ENCODE peak calls at places on chromosomes 13 and 19, in five cellular contexts. E, H, P, K and Y are unnamed samples.

GRCh38 chr13:100657881-100658315 is 16.7 kb downstream of the TMTC4 start:
- DNase-seq in E (no peak), K (no peak), P (no peak), H (no peak), Y (no peak)

GRCh38 chr13:107721436-107721835 is 493.9 kb downstream of the LIG4 start:
- DNase-seq in E (no peak), H (no peak), P (no peak), K (no peak), Y (no peak)

GRCh38 chr13:36872621-36873020 is 47.4 kb downstream of the SMAD9 start:
- DNase-seq in K (no peak), P (no peak), E (no peak), H (peak; percentile 26), Y (peak; percentile 21)

GRCh38 chr13:96817336-96817941 is 176.8 kb downstream of the OXGR1 start:
- DNase-seq in K (no peak), E (no peak), H (no peak), P (peak; percentile 50), Y (no peak)

GRCh38 chr19:33905937-33906577 is 109.4 kb downstream of the KCTD15 start:
- DNase-seq in E (no peak), K (peak; percentile 80), P (peak; percentile 57), H (peak; percentile 75), Y (peak; percentile 31)

GRCh38 chr13:47117268-47117667 is 220.4 kb upstream of the HTR2A start:
- DNase-seq in E (no peak), K (no peak), P (peak; percentile 68), H (no peak), Y (no peak)

GRCh38 chr19:53865918-53866696 is 1.6 kb upstream of the MYADM start:
- DNase-seq in H (peak; percentile 83), P (peak; percentile 82), E (peak; percentile 74), K (peak; percentile 81), Y (peak; percentile 57)

GRCh38 chr19:56105090-56105701 is 15.9 kb downstream of the ZNF787 start:
- DNase-seq in E (peak; percentile 34), H (peak; percentile 72), P (peak; percentile 49), K (peak; percentile 51), Y (peak; percentile 85)

GRCh38 chr19:40584007-40584406 is 7.3 kb downstream of the SHKBP1 start:
- DNase-seq in H (no peak), K (no peak), P (peak; percentile 56), E (no peak), Y (no peak)

GRCh38 chr13:23620211-23620610 is 50.0 kb downstream of the TNFRSF19 start:
- DNase-seq in H (no peak), K (no peak), P (no peak), E (no peak), Y (no peak)

GRCh38 chr13:33838567-33839131 is 20.7 kb downstream of the RFC3 start:
- DNase-seq in H (no peak), P (no peak), E (no peak), K (no peak), Y (no peak)

GRCh38 chr13:23956106-23956505 is 58.8 kb upstream of the C1QTNF9B start:
- DNase-seq in E (peak; percentile 75), K (no peak), H (no peak), P (peak; percentile 93), Y (no peak)

GRCh38 chr19:41356984-41357739 is 3.4 kb upstream of the TGFB1 start:
- DNase-seq in P (no peak), K (no peak), E (no peak), H (no peak), Y (no peak)

GRCh38 chr13:79398169-79398568 is 7.9 kb downstream of the RBM26 start:
- DNase-seq in P (no peak), E (no peak), K (no peak), H (no peak), Y (no peak)

GRCh38 chr13:41344358-41344757 is 33.3 kb downstream of the NAA16 start:
- DNase-seq in H (no peak), K (no peak), E (no peak), P (no peak), Y (no peak)

GRCh38 chr13:42893346-42893745 is 98.7 kb downstream of the EPSTI1 start:
- DNase-seq in H (no peak), P (peak; percentile 21), K (no peak), E (no peak), Y (no peak)

GRCh38 chr13:38417727-38418126 is 68.1 kb downstream of the UFM1 start:
- DNase-seq in P (peak; percentile 73), E (no peak), H (no peak), K (no peak), Y (no peak)

GRCh38 chr19:31436121-31436776 is 87.0 kb upstream of the TSHZ3 start:
- DNase-seq in K (no peak), E (no peak), P (no peak), H (no peak), Y (no peak)

GRCh38 chr13:108996430-108996829 is 367.0 kb downstream of the MYO16 start:
- DNase-seq in E (no peak), P (no peak), K (no peak), H (no peak), Y (no peak)

GRCh38 chr19:55069859-55070225 is 5.8 kb upstream of the EPS8L1 start:
- DNase-seq in P (no peak), E (no peak), H (no peak), K (no peak), Y (no peak)

GRCh38 chr19:37243206-37243632 is 25.2 kb downstream of the ZNF383 start:
- DNase-seq in K (no peak), E (no peak), H (no peak), P (no peak), Y (no peak)

GRCh38 chr13:106573855-106574254 is 5.9 kb upstream of the ARGLU1 start:
- DNase-seq in H (peak; percentile 55), E (no peak), P (no peak), K (peak; percentile 32), Y (peak; percentile 52)

GRCh38 chr13:113527272-113527958 is 36.9 kb upstream of the DCUN1D2 start:
- DNase-seq in E (no peak), H (no peak), P (no peak), K (no peak), Y (no peak)

GRCh38 chr13:113531041-113531873 is 40.7 kb upstream of the DCUN1D2 start:
- DNase-seq in K (no peak), E (no peak), H (no peak), P (no peak), Y (peak; percentile 10)

GRCh38 chr13:113528798-113529180 is 38.3 kb upstream of the DCUN1D2 start:
- DNase-seq in P (no peak), E (no peak), H (no peak), K (no peak), Y (no peak)

GRCh38 chr13:113526466-113527220 is 36.1 kb upstream of the DCUN1D2 start:
- DNase-seq in K (no peak), E (no peak), P (no peak), H (no peak), Y (no peak)

DNA sequence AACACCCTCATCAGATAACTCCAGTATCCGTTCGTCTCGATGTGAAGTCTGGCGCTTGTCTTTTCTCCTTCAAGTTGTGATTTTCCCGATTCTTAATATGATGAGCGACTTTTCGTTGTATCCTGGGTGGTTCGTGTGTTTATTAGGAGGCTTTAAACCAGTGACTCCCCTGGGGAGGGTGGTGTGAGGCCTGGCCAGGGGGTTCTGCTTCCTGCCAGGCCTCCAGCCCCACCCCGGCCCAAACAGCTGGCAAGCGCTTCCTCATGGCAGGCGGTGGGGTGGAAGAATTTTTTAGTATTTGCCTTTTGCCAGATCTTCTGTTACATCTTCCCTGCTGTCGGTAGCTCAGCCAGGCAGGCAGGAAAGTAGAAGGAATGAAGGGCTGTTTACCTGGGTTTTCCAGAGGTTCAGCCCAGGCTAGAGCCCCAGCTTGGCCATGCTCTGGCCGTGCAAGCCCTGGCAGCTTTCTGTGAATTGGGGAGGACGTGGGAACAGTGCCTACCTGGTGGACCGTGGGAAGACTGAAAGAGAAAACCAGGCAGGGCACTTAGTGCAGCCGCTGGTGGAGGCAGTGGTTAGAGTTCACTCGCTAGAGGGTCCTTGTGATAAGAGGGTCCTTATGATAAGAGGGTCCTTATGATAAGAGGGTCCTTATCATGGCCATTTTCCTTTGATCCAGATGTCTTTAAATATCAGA is 37.7 kb upstream of the DCUN1D2 start:
- DNase-seq in P (no peak), H (no peak), E (no peak), K (no peak), Y (no peak)
- H3K36me3 ChIP-seq in P (peaks cover 4% of the 10 kb centered on the region), H (peaks cover 69% of the 10 kb centered on the region), E (peaks cover 19% of the 10 kb centered on the region), K (peaks cover 86% of the 10 kb centered on the region), Y (no peaks in the 10 kb centered on the region)

GRCh38 chr19:16206637-16207036 is 8.9 kb downstream of the AP1M1 start:
- DNase-seq in K (no peak), P (no peak), H (no peak), E (no peak), Y (no peak)

GRCh38 chr19:16207063-16207462 is 9.4 kb downstream of the AP1M1 start:
- DNase-seq in H (no peak), E (no peak), K (no peak), P (no peak), Y (no peak)

GRCh38 chr19:16205205-16206045 is 7.7 kb downstream of the AP1M1 start:
- DNase-seq in H (peak; percentile 13), E (no peak), K (no peak), P (no peak), Y (peak; percentile 31)

GRCh38 chr19:16207490-16208025 is 9.8 kb downstream of the AP1M1 start:
- DNase-seq in E (no peak), P (no peak), H (no peak), K (no peak), Y (no peak)

DNA sequence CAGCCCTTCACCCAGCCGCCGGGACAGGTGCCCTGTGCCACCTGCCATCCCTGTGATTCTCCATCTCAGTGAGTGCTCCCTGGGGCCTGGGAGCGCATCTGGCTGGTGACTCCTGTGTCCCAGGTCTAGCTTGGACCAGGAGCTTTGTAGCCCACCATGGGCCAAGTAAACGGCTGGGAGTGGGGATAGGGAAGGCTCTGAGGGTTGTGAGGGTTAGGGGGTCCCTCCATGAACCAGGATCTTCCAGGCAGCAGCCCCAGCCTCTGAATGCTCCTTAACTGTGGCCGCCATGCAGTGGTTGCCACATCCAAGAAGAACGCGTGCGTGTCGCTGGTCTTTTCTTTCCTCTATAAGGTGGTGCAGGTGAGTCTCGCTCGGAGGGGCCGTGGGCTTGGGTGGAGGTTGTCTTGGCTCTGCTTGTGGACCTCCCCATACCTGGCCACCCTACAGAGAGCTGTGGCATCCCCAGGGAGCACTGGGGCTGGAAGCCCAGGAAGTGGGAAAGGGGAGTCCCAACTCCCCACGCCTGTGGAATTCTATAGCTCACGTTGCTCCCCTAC is 8.4 kb downstream of the AP1M1 start:
- DNase-seq in P (no peak), E (no peak), K (no peak), H (no peak), Y (no peak)
- H3K36me3 ChIP-seq in P (peaks cover 8% of the 10 kb centered on the region), E (no peaks in the 10 kb centered on the region), K (peaks cover 98% of the 10 kb centered on the region), H (peaks cover 83% of the 10 kb centered on the region), Y (no peaks in the 10 kb centered on the region)

GRCh38 chr19:45005787-45006186 is 4.5 kb downstream of the RELB start:
- DNase-seq in H (no peak), E (no peak), P (no peak), K (no peak), Y (no peak)
- H3K36me3 ChIP-seq in H (peaks cover 54% of the 10 kb centered on the region), E (no peaks in the 10 kb centered on the region), P (no peaks in the 10 kb centered on the region), K (peaks cover 76% of the 10 kb centered on the region), Y (no peaks in the 10 kb centered on the region)

GRCh38 chr19:11171144-11171543 is 15.6 kb upstream of the SPC24 start:
- DNase-seq in H (no peak), E (no peak), P (no peak), K (no peak), Y (no peak)

GRCh38 chr19:11172576-11172975 is 17.0 kb upstream of the SPC24 start:
- DNase-seq in K (no peak), P (no peak), E (no peak), H (no peak), Y (no peak)

GRCh38 chr19:11175920-11176319 is 20.3 kb upstream of the SPC24 start:
- DNase-seq in K (no peak), P (no peak), E (no peak), H (no peak), Y (no peak)

GRCh38 chr19:11174336-11174735 is 18.8 kb upstream of the SPC24 start:
- DNase-seq in H (no peak), K (no peak), E (no peak), P (no peak), Y (no peak)

GRCh38 chr19:11173516-11174155 is 18.1 kb upstream of the SPC24 start:
- DNase-seq in E (no peak), H (no peak), K (no peak), P (no peak), Y (no peak)
- H3K36me3 ChIP-seq in E (no peaks in the 10 kb centered on the region), H (peaks cover 97% of the 10 kb centered on the region), K (peaks cover 99% of the 10 kb centered on the region), P (peaks cover 32% of the 10 kb centered on the region), Y (no peaks in the 10 kb centered on the region)